ENCODE peak calls at places on chromosomes 6 and 20, in ten cellular contexts. One of them, this sample, is unnamed.

GRCh38 chr6:167759206-167759605 is 67.5 kb upstream of the AFDN start:
- DNase-seq in nephron progenitor cell: no peak
- DNase-seq in endodermal cell: no peak
- DNase-seq in astrocyte of the spinal cord: no peak
- DNase-seq in B cell: no peak
- DNase-seq in mesothelial cell of epicardium: no peak
- DNase-seq in cardiac fibroblast: no peak
- DNase-seq in HFFc6: no peak
- DNase-seq in H9: no peak
- DNase-seq in ovary: no peak
- DNase-seq in this sample: no peak

GRCh38 chr20:62361799-62362589 is 5.1 kb downstream of the LAMA5 start:
- DNase-seq in nephron progenitor cell: no peak
- DNase-seq in endodermal cell: peak
- DNase-seq in astrocyte of the spinal cord: no peak
- DNase-seq in B cell: no peak
- DNase-seq in mesothelial cell of epicardium: no peak
- DNase-seq in cardiac fibroblast: no peak
- DNase-seq in HFFc6: no peak
- DNase-seq in H9: peak
- DNase-seq in ovary: peak
- DNase-seq in this sample: no peak

GRCh38 chr6:9332241-9332640 is 896.9 kb upstream of the SLC35B3 start:
- DNase-seq in nephron progenitor cell: no peak
- DNase-seq in endodermal cell: no peak
- DNase-seq in astrocyte of the spinal cord: no peak
- DNase-seq in B cell: no peak
- DNase-seq in mesothelial cell of epicardium: no peak
- DNase-seq in cardiac fibroblast: no peak
- DNase-seq in HFFc6: no peak
- DNase-seq in H9: no peak
- DNase-seq in ovary: no peak
- DNase-seq in this sample: no peak

GRCh38 chr6:125918230-125918629 is 38.3 kb upstream of the HINT3 start:
- DNase-seq in nephron progenitor cell: no peak
- DNase-seq in endodermal cell: no peak
- DNase-seq in astrocyte of the spinal cord: no peak
- DNase-seq in B cell: no peak
- DNase-seq in mesothelial cell of epicardium: no peak
- DNase-seq in cardiac fibroblast: no peak
- DNase-seq in HFFc6: no peak
- DNase-seq in H9: no peak
- DNase-seq in ovary: peak
- DNase-seq in this sample: no peak

GRCh38 chr6:7138921-7139358 is 31.2 kb downstream of the RREB1 start:
- DNase-seq in nephron progenitor cell: no peak
- DNase-seq in endodermal cell: peak
- DNase-seq in astrocyte of the spinal cord: no peak
- DNase-seq in B cell: no peak
- DNase-seq in mesothelial cell of epicardium: no peak
- DNase-seq in cardiac fibroblast: no peak
- DNase-seq in HFFc6: no peak
- DNase-seq in H9: peak
- DNase-seq in ovary: no peak
- DNase-seq in this sample: no peak

GRCh38 chr20:40008177-40008576 is 680.9 kb downstream of the MAFB start:
- DNase-seq in nephron progenitor cell: no peak
- DNase-seq in endodermal cell: no peak
- DNase-seq in astrocyte of the spinal cord: no peak
- DNase-seq in B cell: no peak
- DNase-seq in mesothelial cell of epicardium: no peak
- DNase-seq in cardiac fibroblast: no peak
- DNase-seq in HFFc6: no peak
- DNase-seq in H9: no peak
- DNase-seq in ovary: no peak
- DNase-seq in this sample: no peak

GRCh38 chr6:34021839-34022190 is 124.1 kb downstream of the GRM4 start:
- DNase-seq in nephron progenitor cell: no peak
- DNase-seq in endodermal cell: no peak
- DNase-seq in astrocyte of the spinal cord: no peak
- DNase-seq in B cell: no peak
- DNase-seq in mesothelial cell of epicardium: no peak
- DNase-seq in cardiac fibroblast: no peak
- DNase-seq in HFFc6: no peak
- DNase-seq in H9: no peak
- DNase-seq in ovary: no peak
- DNase-seq in this sample: no peak

GRCh38 chr6:170306324-170307079 is at the start of gene FAM120B:
- DNase-seq in nephron progenitor cell: peak
- DNase-seq in endodermal cell: peak
- DNase-seq in astrocyte of the spinal cord: peak
- DNase-seq in B cell: peak
- DNase-seq in mesothelial cell of epicardium: peak
- DNase-seq in cardiac fibroblast: peak
- DNase-seq in HFFc6: peak
- DNase-seq in H9: peak
- DNase-seq in ovary: peak
- DNase-seq in this sample: peak

GRCh38 chr20:4896119-4896700 is 105.1 kb downstream of the SLC23A2 start:
- DNase-seq in nephron progenitor cell: no peak
- DNase-seq in endodermal cell: peak
- DNase-seq in astrocyte of the spinal cord: no peak
- DNase-seq in B cell: no peak
- DNase-seq in mesothelial cell of epicardium: no peak
- DNase-seq in cardiac fibroblast: no peak
- DNase-seq in HFFc6: no peak
- DNase-seq in H9: no peak
- DNase-seq in ovary: no peak
- DNase-seq in this sample: no peak

GRCh38 chr20:25439328-25439727 is 31.9 kb downstream of the GINS1 start:
- DNase-seq in nephron progenitor cell: no peak
- DNase-seq in endodermal cell: no peak
- DNase-seq in astrocyte of the spinal cord: no peak
- DNase-seq in B cell: no peak
- DNase-seq in mesothelial cell of epicardium: no peak
- DNase-seq in cardiac fibroblast: no peak
- DNase-seq in HFFc6: no peak
- DNase-seq in H9: no peak
- DNase-seq in ovary: no peak
- DNase-seq in this sample: no peak

GRCh38 chr6:144330588-144330987 is 45.5 kb downstream of the UTRN start:
- DNase-seq in nephron progenitor cell: no peak
- DNase-seq in endodermal cell: peak
- DNase-seq in astrocyte of the spinal cord: no peak
- DNase-seq in B cell: no peak
- DNase-seq in mesothelial cell of epicardium: peak
- DNase-seq in cardiac fibroblast: no peak
- DNase-seq in HFFc6: no peak
- DNase-seq in H9: peak
- DNase-seq in ovary: no peak
- DNase-seq in this sample: no peak

GRCh38 chr6:165010556-165011535 is 298.6 kb downstream of the C6orf118 start:
- DNase-seq in nephron progenitor cell: no peak
- DNase-seq in endodermal cell: no peak
- DNase-seq in astrocyte of the spinal cord: peak
- DNase-seq in B cell: no peak
- DNase-seq in mesothelial cell of epicardium: no peak
- DNase-seq in cardiac fibroblast: peak
- DNase-seq in HFFc6: no peak
- DNase-seq in H9: no peak
- DNase-seq in ovary: no peak
- DNase-seq in this sample: no peak

GRCh38 chr6:111989743-111990142 is 64.2 kb upstream of the CCN6 start:
- DNase-seq in nephron progenitor cell: no peak
- DNase-seq in endodermal cell: peak
- DNase-seq in astrocyte of the spinal cord: no peak
- DNase-seq in B cell: no peak
- DNase-seq in mesothelial cell of epicardium: no peak
- DNase-seq in cardiac fibroblast: no peak
- DNase-seq in HFFc6: no peak
- DNase-seq in H9: no peak
- DNase-seq in ovary: no peak
- DNase-seq in this sample: no peak

GRCh38 chr20:25376236-25376635 is 14.4 kb downstream of the ABHD12 start:
- DNase-seq in nephron progenitor cell: no peak
- DNase-seq in endodermal cell: no peak
- DNase-seq in astrocyte of the spinal cord: no peak
- DNase-seq in B cell: no peak
- DNase-seq in mesothelial cell of epicardium: no peak
- DNase-seq in cardiac fibroblast: no peak
- DNase-seq in HFFc6: no peak
- DNase-seq in H9: no peak
- DNase-seq in ovary: no peak
- DNase-seq in this sample: no peak

GRCh38 chr6:53359843-53360834 is 11.4 kb upstream of the ELOVL5 start:
- DNase-seq in nephron progenitor cell: no peak
- DNase-seq in endodermal cell: no peak
- DNase-seq in astrocyte of the spinal cord: peak
- DNase-seq in B cell: no peak
- DNase-seq in mesothelial cell of epicardium: no peak
- DNase-seq in cardiac fibroblast: no peak
- DNase-seq in HFFc6: no peak
- DNase-seq in H9: no peak
- DNase-seq in ovary: no peak
- DNase-seq in this sample: no peak

GRCh38 chr6:21522773-21523490 is 70.6 kb upstream of the SOX4 start:
- DNase-seq in nephron progenitor cell: peak
- DNase-seq in endodermal cell: peak
- DNase-seq in astrocyte of the spinal cord: no peak
- DNase-seq in B cell: no peak
- DNase-seq in mesothelial cell of epicardium: no peak
- DNase-seq in cardiac fibroblast: no peak
- DNase-seq in HFFc6: no peak
- DNase-seq in H9: peak
- DNase-seq in ovary: no peak
- DNase-seq in this sample: peak
- TF ChIP-seq CTCF in nephron progenitor cell: no peak
- TF ChIP-seq CTCF in endodermal cell: peak
- TF ChIP-seq CTCF in astrocyte of the spinal cord: peak
- TF ChIP-seq CTCF in B cell: no peak
- TF ChIP-seq CTCF in mesothelial cell of epicardium: no peak
- TF ChIP-seq CTCF in cardiac fibroblast: no peak
- TF ChIP-seq CTCF in HFFc6: no peak
- TF ChIP-seq CTCF in H9: peak
- TF ChIP-seq CTCF in ovary: no peak
- TF ChIP-seq CTCF in this sample: peak

DNA sequence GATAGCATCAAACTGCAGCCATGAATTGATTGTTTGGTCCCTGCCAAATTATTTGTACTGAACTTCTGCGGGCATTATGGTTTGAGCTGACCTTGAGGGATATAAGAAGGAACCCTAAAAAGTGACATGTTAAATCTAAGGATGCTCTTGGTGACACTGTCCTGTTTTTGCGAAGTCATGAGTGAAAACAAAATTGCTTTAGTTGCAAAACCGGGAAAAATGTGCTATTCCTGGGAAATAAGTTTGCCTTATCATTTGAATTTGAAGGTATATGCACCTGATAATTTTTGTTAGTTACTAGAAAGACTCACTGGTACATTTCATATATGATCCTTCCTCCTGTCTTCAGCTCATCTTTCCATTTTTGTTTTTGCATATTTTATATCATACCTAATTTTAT is 7.8 kb downstream of the KIAA0408 start:
- DNase-seq in nephron progenitor cell: no peak
- DNase-seq in endodermal cell: no peak
- DNase-seq in astrocyte of the spinal cord: no peak
- DNase-seq in B cell: no peak
- DNase-seq in mesothelial cell of epicardium: no peak
- DNase-seq in cardiac fibroblast: no peak
- DNase-seq in HFFc6: no peak
- DNase-seq in H9: no peak
- DNase-seq in ovary: no peak
- DNase-seq in this sample: no peak
- TF ChIP-seq CTCF in nephron progenitor cell: no peak
- TF ChIP-seq CTCF in endodermal cell: no peak
- TF ChIP-seq CTCF in astrocyte of the spinal cord: no peak
- TF ChIP-seq CTCF in B cell: no peak
- TF ChIP-seq CTCF in mesothelial cell of epicardium: no peak
- TF ChIP-seq CTCF in cardiac fibroblast: no peak
- TF ChIP-seq CTCF in HFFc6: no peak
- TF ChIP-seq CTCF in H9: no peak
- TF ChIP-seq CTCF in ovary: no peak
- TF ChIP-seq CTCF in this sample: no peak

GRCh38 chr20:60024801-60025200 is 66.6 kb downstream of the CDH26 start:
- DNase-seq in nephron progenitor cell: no peak
- DNase-seq in endodermal cell: peak
- DNase-seq in astrocyte of the spinal cord: no peak
- DNase-seq in B cell: no peak
- DNase-seq in mesothelial cell of epicardium: no peak
- DNase-seq in cardiac fibroblast: no peak
- DNase-seq in HFFc6: no peak
- DNase-seq in H9: peak
- DNase-seq in ovary: no peak
- DNase-seq in this sample: no peak
- TF ChIP-seq CTCF in nephron progenitor cell: no peak
- TF ChIP-seq CTCF in endodermal cell: peak
- TF ChIP-seq CTCF in astrocyte of the spinal cord: no peak
- TF ChIP-seq CTCF in B cell: no peak
- TF ChIP-seq CTCF in mesothelial cell of epicardium: no peak
- TF ChIP-seq CTCF in cardiac fibroblast: no peak
- TF ChIP-seq CTCF in HFFc6: no peak
- TF ChIP-seq CTCF in H9: peak
- TF ChIP-seq CTCF in ovary: no peak
- TF ChIP-seq CTCF in this sample: no peak

DNA sequence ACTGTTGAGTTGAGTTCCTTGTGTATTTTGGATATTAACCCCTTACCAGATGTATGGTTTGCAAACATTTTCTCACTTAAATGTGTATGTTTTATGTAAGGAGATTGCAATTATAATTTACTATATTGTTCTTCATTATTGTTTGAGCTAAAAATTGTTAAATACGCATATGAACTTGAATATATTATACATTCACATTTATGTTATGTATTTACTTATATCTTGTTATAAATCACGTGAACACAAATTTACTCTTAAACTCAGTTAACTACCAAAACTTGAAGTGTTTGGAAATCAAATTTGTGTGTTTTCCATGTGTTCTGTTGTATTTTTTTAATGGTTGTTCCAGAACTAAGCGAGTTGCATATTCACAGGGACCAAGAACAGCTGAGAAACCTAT is 18.3 kb downstream of the CDC40 start:
- DNase-seq in nephron progenitor cell: no peak
- DNase-seq in endodermal cell: no peak
- DNase-seq in astrocyte of the spinal cord: no peak
- DNase-seq in B cell: no peak
- DNase-seq in mesothelial cell of epicardium: no peak
- DNase-seq in cardiac fibroblast: no peak
- DNase-seq in HFFc6: no peak
- DNase-seq in H9: no peak
- DNase-seq in ovary: no peak
- DNase-seq in this sample: no peak
- TF ChIP-seq CTCF in nephron progenitor cell: no peak
- TF ChIP-seq CTCF in endodermal cell: no peak
- TF ChIP-seq CTCF in astrocyte of the spinal cord: no peak
- TF ChIP-seq CTCF in B cell: no peak
- TF ChIP-seq CTCF in mesothelial cell of epicardium: no peak
- TF ChIP-seq CTCF in cardiac fibroblast: no peak
- TF ChIP-seq CTCF in HFFc6: no peak
- TF ChIP-seq CTCF in H9: no peak
- TF ChIP-seq CTCF in ovary: no peak
- TF ChIP-seq CTCF in this sample: no peak

GRCh38 chr20:33732166-33732970 is 572 bp downstream of the ZNF341 start:
- DNase-seq in nephron progenitor cell: no peak
- DNase-seq in endodermal cell: peak
- DNase-seq in astrocyte of the spinal cord: peak
- DNase-seq in B cell: peak
- DNase-seq in mesothelial cell of epicardium: peak
- DNase-seq in cardiac fibroblast: no peak
- DNase-seq in HFFc6: peak
- DNase-seq in H9: peak
- DNase-seq in ovary: peak
- DNase-seq in this sample: peak
- TF ChIP-seq CTCF in nephron progenitor cell: no peak
- TF ChIP-seq CTCF in endodermal cell: no peak
- TF ChIP-seq CTCF in astrocyte of the spinal cord: peak
- TF ChIP-seq CTCF in B cell: no peak
- TF ChIP-seq CTCF in mesothelial cell of epicardium: no peak
- TF ChIP-seq CTCF in cardiac fibroblast: no peak
- TF ChIP-seq CTCF in HFFc6: no peak
- TF ChIP-seq CTCF in H9: no peak
- TF ChIP-seq CTCF in ovary: no peak
- TF ChIP-seq CTCF in this sample: no peak

This sample was measured in glutamatergic neuron.